ENCODE peak calls at places on chromosomes 12 and 14, in five cellular contexts. E, D, T, K and A are unnamed samples.

GRCh38 chr14:31360919-31361662 is 59.3 kb downstream of the HEATR5A start:
- DNase-seq in E (no peak), D (no peak), T (no peak), K (no peak), A (no peak)

GRCh38 chr12:92740421-92740820 is 37.6 kb downstream of the PLEKHG7 start:
- DNase-seq in E (no peak), D (no peak), T (no peak), K (no peak), A (no peak)

GRCh38 chr12:105444050-105444808 is 113.7 kb downstream of the C12orf75 start:
- DNase-seq in E (no peak), D (no peak), T (no peak), K (no peak), A (no peak)

GRCh38 chr14:54109521-54110120 is 153.0 kb upstream of the BMP4 start:
- DNase-seq in E (no peak), D (no peak), T (no peak), K (no peak), A (no peak)

GRCh38 chr14:23181453-23181852 is 2.0 kb downstream of the SLC7A8 start:
- DNase-seq in E (no peak), D (no peak), T (no peak), K (no peak), A (no peak)

GRCh38 chr12:132117558-132117875 is 26.6 kb downstream of the DDX51 start:
- DNase-seq in E (no peak), D (no peak), T (no peak), K (no peak), A (no peak)

GRCh38 chr12:130981947-130982346 is 28.2 kb downstream of the ADGRD1 start:
- DNase-seq in E (no peak), D (no peak), T (no peak), K (no peak), A (no peak)

GRCh38 chr14:101114726-101115481 is 211.4 kb upstream of the RTL1 start:
- DNase-seq in E (no peak), D (no peak), T (no peak), K (no peak), A (no peak)

GRCh38 chr12:118042091-118042490 is 18.9 kb downstream of the WSB2 start:
- DNase-seq in E (no peak), D (no peak), T (no peak), K (no peak), A (no peak)

GRCh38 chr12:98909749-98910148 is 264.7 kb downstream of the APAF1 start:
- DNase-seq in E (no peak), D (no peak), T (no peak), K (no peak), A (no peak)

GRCh38 chr12:76636141-76636692 is 76.6 kb upstream of the OSBPL8 start:
- DNase-seq in E (no peak), D (no peak), T (no peak), K (no peak), A (no peak)

GRCh38 chr14:56892959-56893358 is 82.7 kb upstream of the OTX2 start:
- DNase-seq in E (no peak), D (no peak), T (no peak), K (no peak), A (no peak)

GRCh38 chr14:24695265-24696241 is 61.6 kb upstream of the GZMB start:
- DNase-seq in E (no peak), D (no peak), T (peak), K (peak), A (no peak)

GRCh38 chr12:47799357-47799955 is 20.2 kb downstream of the HDAC7 start:
- DNase-seq in E (no peak), D (no peak), T (no peak), K (peak), A (no peak)

GRCh38 chr12:31231611-31232360 is 94.2 kb downstream of the SINHCAF start:
- DNase-seq in E (no peak), D (no peak), T (no peak), K (no peak), A (no peak)

GRCh38 chr12:20508962-20509361 is 140.6 kb downstream of the PDE3A start:
- DNase-seq in E (no peak), D (no peak), T (no peak), K (no peak), A (no peak)

GRCh38 chr12:112180422-112180821 is 55.1 kb downstream of the TRAFD1 start:
- DNase-seq in E (no peak), D (no peak), T (no peak), K (no peak), A (no peak)

GRCh38 chr12:572532-572899 is 90.7 kb downstream of the NINJ2 start:
- DNase-seq in E (no peak), D (no peak), T (no peak), K (no peak), A (no peak)

GRCh38 chr14:22598099-22598895 is at the start of gene ABHD4:
- DNase-seq in E (peak), D (peak), T (no peak), K (peak), A (peak)

GRCh38 chr12:83823386-83824045 is 1089.1 kb downstream of the SLC6A15 start:
- DNase-seq in E (peak), D (no peak), T (no peak), K (no peak), A (no peak)

GRCh38 chr14:32324601-32325000 is 4.5 kb upstream of the AKAP6 start:
- DNase-seq in E (no peak), D (no peak), T (no peak), K (no peak), A (no peak)

GRCh38 chr12:106081606-106082005 is 57.1 kb downstream of the NUAK1 start:
- DNase-seq in E (no peak), D (no peak), T (no peak), K (no peak), A (no peak)

GRCh38 chr14:33347816-33348215 is 409.1 kb downstream of the NPAS3 start:
- DNase-seq in E (no peak), D (no peak), T (no peak), K (no peak), A (no peak)